ENCODE peak calls at places on chromosomes 2 and 18, in four cellular contexts. One of them, this sample, is unnamed. For H3K36me3, the result is how much of the 10 kb centered on the place peaks cover.

GRCh38 chr2:233115761-233116160 is 55.6 kb downstream of the INPP5D start:
- DNase-seq in HCT116: no peak
- DNase-seq in CD8-positive, alpha-beta T cell: no peak
- DNase-seq in upper lobe of right lung: no peak
- DNase-seq in this sample: no peak

GRCh38 chr2:231554748-231555545 is 24.7 kb upstream of the NMUR1 start:
- DNase-seq in HCT116: no peak
- DNase-seq in CD8-positive, alpha-beta T cell: no peak
- DNase-seq in upper lobe of right lung: peak
- DNase-seq in this sample: no peak

GRCh38 chr2:187991389-187991788 is 300.3 kb upstream of the GULP1 start:
- DNase-seq in HCT116: no peak
- DNase-seq in CD8-positive, alpha-beta T cell: no peak
- DNase-seq in upper lobe of right lung: no peak
- DNase-seq in this sample: no peak

GRCh38 chr2:100776445-100776844 is 43.5 kb upstream of the NPAS2 start:
- DNase-seq in HCT116: no peak
- DNase-seq in CD8-positive, alpha-beta T cell: no peak
- DNase-seq in upper lobe of right lung: no peak
- DNase-seq in this sample: no peak

GRCh38 chr2:26952374-26952773 is 18.1 kb upstream of the MAPRE3 start:
- DNase-seq in HCT116: no peak
- DNase-seq in CD8-positive, alpha-beta T cell: no peak
- DNase-seq in upper lobe of right lung: no peak
- DNase-seq in this sample: no peak

GRCh38 chr2:161571051-161571429 is 53.2 kb upstream of the SLC4A10 start:
- DNase-seq in HCT116: no peak
- DNase-seq in CD8-positive, alpha-beta T cell: no peak
- DNase-seq in upper lobe of right lung: no peak
- DNase-seq in this sample: no peak

GRCh38 chr18:60552948-60553347 is 180.4 kb upstream of the MC4R start:
- DNase-seq in HCT116: no peak
- DNase-seq in CD8-positive, alpha-beta T cell: no peak
- DNase-seq in upper lobe of right lung: no peak
- DNase-seq in this sample: no peak

GRCh38 chr2:241649414-241649813 is 11.9 kb downstream of the ATG4B start:
- DNase-seq in HCT116: no peak
- DNase-seq in CD8-positive, alpha-beta T cell: no peak
- DNase-seq in upper lobe of right lung: no peak
- DNase-seq in this sample: no peak

GRCh38 chr2:100193334-100193733 is 50.9 kb upstream of the AFF3 start:
- DNase-seq in HCT116: no peak
- DNase-seq in CD8-positive, alpha-beta T cell: no peak
- DNase-seq in upper lobe of right lung: peak
- DNase-seq in this sample: no peak

DNA sequence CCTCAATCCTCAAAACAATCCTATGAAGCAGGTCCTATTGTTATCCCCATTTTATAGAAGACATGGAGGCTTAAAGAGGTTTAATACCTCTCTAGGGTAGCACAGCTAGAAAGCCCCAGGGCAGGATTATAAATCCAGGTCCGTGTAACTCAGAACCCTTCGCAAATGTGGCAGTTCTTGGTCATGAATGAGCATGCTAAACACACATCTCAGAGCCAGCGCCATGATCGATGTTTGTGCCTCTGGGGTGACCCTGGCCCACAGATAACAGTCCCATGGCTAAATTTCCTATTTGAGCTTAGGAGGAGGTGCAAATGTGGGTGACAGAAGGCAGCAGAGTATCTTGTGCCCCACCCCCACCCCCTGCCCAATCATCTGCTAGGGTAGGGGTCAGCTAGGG is 17.5 kb downstream of the DNMT3A start:
- DNase-seq in HCT116: no peak
- DNase-seq in CD8-positive, alpha-beta T cell: no peak
- DNase-seq in upper lobe of right lung: no peak
- DNase-seq in this sample: no peak
- H3K27ac ChIP-seq in HCT116: no peak
- H3K27ac ChIP-seq in CD8-positive, alpha-beta T cell: no peak
- H3K27ac ChIP-seq in upper lobe of right lung: no peak
- H3K27ac ChIP-seq in this sample: peak

GRCh38 chr2:105569616-105570015 is 170.8 kb upstream of the FHL2 start:
- DNase-seq in HCT116: no peak
- DNase-seq in CD8-positive, alpha-beta T cell: no peak
- DNase-seq in upper lobe of right lung: no peak
- DNase-seq in this sample: no peak

GRCh38 chr2:105570757-105571156 is 171.9 kb upstream of the FHL2 start:
- DNase-seq in HCT116: no peak
- DNase-seq in CD8-positive, alpha-beta T cell: peak
- DNase-seq in upper lobe of right lung: no peak
- DNase-seq in this sample: no peak

GRCh38 chr2:105570326-105570725 is 171.5 kb upstream of the FHL2 start:
- DNase-seq in HCT116: no peak
- DNase-seq in CD8-positive, alpha-beta T cell: no peak
- DNase-seq in upper lobe of right lung: no peak
- DNase-seq in this sample: no peak

GRCh38 chr2:105573490-105573889 is 171.2 kb upstream of the NCK2 start:
- DNase-seq in HCT116: no peak
- DNase-seq in CD8-positive, alpha-beta T cell: peak
- DNase-seq in upper lobe of right lung: no peak
- DNase-seq in this sample: no peak

DNA sequence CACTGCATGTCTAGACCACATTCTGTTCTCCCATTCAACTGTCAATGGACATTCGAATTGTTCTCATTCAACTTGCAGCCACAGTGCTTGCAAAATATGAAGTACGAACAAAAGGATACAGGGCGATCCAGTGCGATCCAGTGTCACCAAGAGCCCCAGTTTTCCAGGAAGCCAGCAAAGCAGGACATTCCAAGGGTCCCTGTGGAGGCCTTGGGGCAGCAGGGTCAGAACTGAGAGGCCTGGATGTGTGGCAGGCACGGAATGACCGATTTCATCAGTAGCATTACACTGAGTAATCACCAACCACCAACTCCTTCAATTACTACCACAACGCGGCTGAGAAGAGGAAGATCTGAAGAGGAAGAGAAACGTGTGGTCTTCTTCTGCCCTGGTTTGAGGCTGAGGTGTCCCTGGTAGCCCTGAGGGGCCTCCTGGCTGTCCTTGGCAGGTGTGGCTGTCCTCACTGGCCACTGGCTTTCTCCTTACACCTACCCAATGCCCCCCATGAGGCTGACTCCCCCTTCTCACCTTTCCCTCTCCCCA is 172.7 kb upstream of the FHL2 start:
- DNase-seq in HCT116: no peak
- DNase-seq in CD8-positive, alpha-beta T cell: peak
- DNase-seq in upper lobe of right lung: no peak
- DNase-seq in this sample: no peak
- H3K36me3 ChIP-seq in HCT116: under half
- H3K36me3 ChIP-seq in CD8-positive, alpha-beta T cell: under half
- H3K36me3 ChIP-seq in upper lobe of right lung: under half
- H3K36me3 ChIP-seq in this sample: under half

GRCh38 chr2:78260861-78261260 is 738.7 kb upstream of the LRRTM4 start:
- DNase-seq in HCT116: no peak
- DNase-seq in CD8-positive, alpha-beta T cell: no peak
- DNase-seq in upper lobe of right lung: no peak
- DNase-seq in this sample: no peak
- H3K27ac ChIP-seq in HCT116: no peak
- H3K27ac ChIP-seq in CD8-positive, alpha-beta T cell: no peak
- H3K27ac ChIP-seq in upper lobe of right lung: no peak
- H3K27ac ChIP-seq in this sample: no peak

DNA sequence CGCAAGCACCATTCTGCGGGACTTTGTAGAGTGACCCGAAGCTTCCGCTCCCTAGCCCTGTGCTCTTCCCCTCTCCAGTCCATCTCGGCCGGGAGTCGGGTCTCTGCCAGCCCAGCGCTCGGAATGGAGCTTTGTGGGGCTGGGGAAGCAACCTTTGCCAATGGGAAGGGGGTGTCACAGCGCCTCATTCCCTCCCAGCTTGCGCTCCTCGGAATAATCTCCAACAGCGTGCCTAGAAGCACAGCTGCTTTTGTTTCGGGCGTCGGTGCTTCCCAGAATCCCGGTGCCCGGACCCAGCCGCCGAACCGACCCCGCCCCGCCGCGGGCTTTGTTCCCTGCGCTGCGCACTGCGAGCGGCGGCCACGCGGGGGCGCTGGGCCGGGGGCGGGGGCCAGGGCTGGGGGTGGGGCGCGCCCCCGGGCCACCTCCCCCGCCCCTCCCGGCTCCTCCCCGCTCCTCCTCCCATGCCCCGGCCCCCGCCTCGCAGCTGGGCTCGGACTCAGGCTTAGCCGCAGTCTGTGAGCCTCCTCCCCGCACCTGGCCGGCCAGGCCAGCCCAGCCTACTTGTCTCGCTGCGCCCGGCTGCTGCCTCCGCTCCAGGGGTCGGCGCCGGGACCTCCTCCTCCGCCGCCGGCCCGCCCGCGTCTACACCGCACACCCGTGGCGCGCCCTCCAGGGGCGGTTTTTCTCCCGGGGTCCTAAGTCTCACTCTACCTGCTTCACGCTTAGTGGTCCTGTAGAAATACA is 77.7 kb upstream of the SMAD2 start:
- DNase-seq in HCT116: no peak
- DNase-seq in CD8-positive, alpha-beta T cell: peak
- DNase-seq in upper lobe of right lung: peak
- DNase-seq in this sample: peak
- H3K36me3 ChIP-seq in HCT116: under half
- H3K36me3 ChIP-seq in CD8-positive, alpha-beta T cell: under half
- H3K36me3 ChIP-seq in upper lobe of right lung: under half
- H3K36me3 ChIP-seq in this sample: under half

DNA sequence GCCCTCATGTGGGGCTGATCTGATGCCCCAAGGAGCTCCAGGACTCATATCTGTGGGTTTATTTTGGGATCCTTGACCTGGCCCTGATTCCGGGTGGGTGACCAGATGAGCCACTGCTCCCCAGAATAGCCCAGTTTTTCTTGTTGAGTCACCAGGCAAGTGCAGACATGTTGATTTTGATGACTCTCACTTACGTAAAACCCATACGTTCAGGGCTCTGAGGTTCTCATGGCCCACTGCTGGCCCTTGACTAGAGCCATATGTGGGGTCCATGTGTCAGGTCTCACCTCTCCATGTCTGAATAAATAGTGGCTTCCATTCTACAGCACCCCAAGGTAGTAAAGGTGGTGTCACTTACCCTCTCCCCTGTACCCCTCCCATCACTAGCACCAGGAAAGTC is 41.9 kb downstream of the CDC42EP3 start:
- DNase-seq in HCT116: no peak
- DNase-seq in CD8-positive, alpha-beta T cell: no peak
- DNase-seq in upper lobe of right lung: no peak
- DNase-seq in this sample: no peak
- H3K27ac ChIP-seq in HCT116: no peak
- H3K27ac ChIP-seq in CD8-positive, alpha-beta T cell: no peak
- H3K27ac ChIP-seq in upper lobe of right lung: no peak
- H3K27ac ChIP-seq in this sample: no peak

GRCh38 chr18:36028859-36029258 is 38.5 kb downstream of the RPRD1A start:
- DNase-seq in HCT116: no peak
- DNase-seq in CD8-positive, alpha-beta T cell: no peak
- DNase-seq in upper lobe of right lung: no peak
- DNase-seq in this sample: no peak
- H3K36me3 ChIP-seq in HCT116: under half
- H3K36me3 ChIP-seq in CD8-positive, alpha-beta T cell: under half
- H3K36me3 ChIP-seq in upper lobe of right lung: under half
- H3K36me3 ChIP-seq in this sample: under half

GRCh38 chr2:10904455-10904854 is 7.3 kb upstream of the KCNF1 start:
- DNase-seq in HCT116: no peak
- DNase-seq in CD8-positive, alpha-beta T cell: no peak
- DNase-seq in upper lobe of right lung: no peak
- DNase-seq in this sample: no peak

GRCh38 chr2:10900216-10901109 is 11.3 kb upstream of the KCNF1 start:
- DNase-seq in HCT116: peak
- DNase-seq in CD8-positive, alpha-beta T cell: no peak
- DNase-seq in upper lobe of right lung: no peak
- DNase-seq in this sample: no peak

GRCh38 chr2:10903861-10904210 is 7.9 kb upstream of the KCNF1 start:
- DNase-seq in HCT116: no peak
- DNase-seq in CD8-positive, alpha-beta T cell: no peak
- DNase-seq in upper lobe of right lung: no peak
- DNase-seq in this sample: no peak

GRCh38 chr2:10901160-10901559 is 10.6 kb upstream of the KCNF1 start:
- DNase-seq in HCT116: peak
- DNase-seq in CD8-positive, alpha-beta T cell: no peak
- DNase-seq in upper lobe of right lung: no peak
- DNase-seq in this sample: no peak

DNA sequence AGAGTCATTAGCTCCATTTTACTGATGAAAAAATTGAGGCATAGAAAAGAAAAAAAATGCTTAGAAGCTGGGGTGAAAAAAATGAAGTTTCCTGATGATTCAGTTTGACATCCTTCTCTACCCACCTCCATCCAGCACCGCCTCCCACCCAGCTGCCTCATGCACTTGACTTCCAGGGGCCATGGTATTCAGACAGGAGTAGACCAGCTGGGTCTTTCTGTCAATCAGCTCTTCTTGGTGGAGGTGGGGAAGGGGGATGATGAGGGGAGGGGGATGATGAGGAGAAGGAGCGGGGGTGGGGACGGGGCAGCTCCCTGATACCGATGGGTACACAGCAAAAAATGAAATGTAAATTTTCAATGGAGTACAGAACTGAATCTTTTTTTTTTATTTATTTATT is 10.2 kb upstream of the KCNF1 start:
- DNase-seq in HCT116: no peak
- DNase-seq in CD8-positive, alpha-beta T cell: no peak
- DNase-seq in upper lobe of right lung: no peak
- DNase-seq in this sample: no peak
- H3K27ac ChIP-seq in HCT116: no peak
- H3K27ac ChIP-seq in CD8-positive, alpha-beta T cell: no peak
- H3K27ac ChIP-seq in upper lobe of right lung: no peak
- H3K27ac ChIP-seq in this sample: no peak